ENCODE peak calls at places on chromosomes 16 and 17, in ten cellular contexts. S, Q, E, M, F, W, T, X, K and G are unnamed samples.

GRCh38 chr16:22313876-22314470 is 16.8 kb downstream of the POLR3E start:
- DNase-seq in Q (no peak), S (no peak), K (no peak), E (no peak), F (peak; percentile 8), M (no peak), X (no peak), T (no peak), W (no peak), G (peak; percentile 11)

GRCh38 chr17:79500738-79501533 is 109.9 kb downstream of the RBFOX3 start:
- DNase-seq in M (no peak), X (no peak), F (no peak), S (no peak), T (no peak), W (no peak), K (no peak), Q (no peak), E (no peak), G (no peak)

GRCh38 chr16:82563401-82563800 is 63.4 kb upstream of the CDH13 start:
- DNase-seq in Q (no peak), W (no peak), K (no peak), T (no peak), M (no peak), X (no peak), S (no peak), E (no peak), F (no peak), G (no peak)

GRCh38 chr16:69064789-69065313 is 40.6 kb upstream of the HAS3 start:
- DNase-seq in E (no peak), S (no peak), X (no peak), W (no peak), T (no peak), F (no peak), Q (no peak), M (no peak), K (peak; percentile 17), G (no peak)

GRCh38 chr17:35578929-35579448 is 618 bp upstream of the PEX12 start:
- DNase-seq in S (no peak), X (no peak), Q (no peak), M (peak; percentile 64), F (no peak), E (no peak), T (no peak), W (no peak), K (no peak), G (no peak)

GRCh38 chr17:69654981-69655581 is 240.6 kb downstream of the MAP2K6 start:
- DNase-seq in F (no peak), W (no peak), X (no peak), E (no peak), M (no peak), S (no peak), Q (peak; percentile 80), T (peak; percentile 8), K (peak; percentile 86), G (no peak)

GRCh38 chr17:10171057-10171456 is 27.3 kb downstream of the GAS7 start:
- DNase-seq in F (no peak), T (no peak), S (no peak), K (no peak), E (no peak), X (no peak), M (no peak), W (no peak), Q (no peak), G (peak; percentile 20)

GRCh38 chr16:48194828-48195566 is 39.2 kb upstream of the ABCC12 start:
- DNase-seq in K (peak; percentile 6), X (peak; percentile 76), S (no peak), M (no peak), Q (no peak), W (no peak), E (no peak), F (peak; percentile 39), T (no peak), G (no peak)

GRCh38 chr16:80158766-80159165 is 382.0 kb upstream of the DYNLRB2 start:
- DNase-seq in F (no peak), K (peak; percentile 84), W (no peak), X (no peak), E (no peak), T (peak; percentile 93), M (no peak), S (no peak), Q (peak; percentile 47), G (no peak)

GRCh38 chr17:79930077-79930785 is 91.0 kb upstream of the CBX4 start:
- DNase-seq in K (no peak), X (peak; percentile 28), T (no peak), Q (no peak), F (no peak), M (no peak), W (no peak), E (no peak), S (no peak), G (no peak)

GRCh38 chr17:52297230-52298010 is 138.9 kb upstream of the CA10 start:
- DNase-seq in S (no peak), K (no peak), X (no peak), E (no peak), F (no peak), T (no peak), W (no peak), M (no peak), Q (no peak), G (no peak)

GRCh38 chr17:39406951-39407350 is 5.5 kb upstream of the FBXL20 start:
- DNase-seq in K (no peak), W (no peak), S (no peak), M (no peak), T (no peak), X (no peak), E (no peak), F (no peak), Q (no peak), G (no peak)

GRCh38 chr17:12599185-12599920 is 66.3 kb upstream of the MYOCD start:
- DNase-seq in Q (no peak), W (no peak), S (no peak), K (peak; percentile 68), M (no peak), X (no peak), F (no peak), E (no peak), T (no peak), G (no peak)

GRCh38 chr17:75738218-75738802 is 17.1 kb downstream of the ITGB4 start:
- DNase-seq in F (no peak), Q (no peak), M (no peak), T (peak; percentile 48), E (no peak), K (peak; percentile 65), S (peak; percentile 59), X (no peak), W (no peak), G (no peak)

GRCh38 chr17:55377885-55378284 is 43.8 kb downstream of the MMD start:
- DNase-seq in E (no peak), T (no peak), F (no peak), X (no peak), M (peak; percentile 56), W (no peak), K (no peak), Q (no peak), S (no peak), G (no peak)